ENCODE peak calls at places on chromosomes 12 and 14, in ten cellular contexts. L is vagina, S is stomach, R is spleen, C is GM12878, P is HCT116, A is prostate gland, G is transverse colon, B is HepG2, O is sigmoid colon. J is an unnamed sample.

GRCh38 chr12:114678028-114678427 is 5.9 kb downstream of the TBX3 start:
- DNase-seq in L (no peak), S (no peak), R (no peak), C (no peak), P (no peak), A (no peak), G (no peak), B (no peak), O (no peak), J (no peak)

GRCh38 chr12:92581579-92581978 is 121.2 kb upstream of the PLEKHG7 start:
- DNase-seq in L (no peak), S (no peak), R (no peak), C (no peak), P (no peak), A (no peak), G (no peak), B (no peak), O (no peak), J (no peak)

GRCh38 chr12:122870867-122871664 is 24.9 kb downstream of the VPS37B start:
- DNase-seq in L (no peak), S (peak; percentile 73), R (peak; percentile 74), C (no peak), P (no peak), A (peak; percentile 78), G (peak; percentile 53), B (no peak), O (peak; percentile 72), J (no peak)

GRCh38 chr12:82440885-82441284 is 82.6 kb downstream of the METTL25 start:
- DNase-seq in L (no peak), S (no peak), R (no peak), C (no peak), P (no peak), A (no peak), G (no peak), B (no peak), O (no peak), J (no peak)

GRCh38 chr12:109716512-109717389 is 3.1 kb downstream of the FAM222A start:
- DNase-seq in L (no peak), S (no peak), R (no peak), C (no peak), P (no peak), A (peak; percentile 30), G (peak; percentile 48), B (peak; percentile 31), O (peak; percentile 92), J (no peak)

GRCh38 chr14:73783107-73783727 is 68.4 kb upstream of the PTGR2 start:
- DNase-seq in L (no peak), S (no peak), R (peak; percentile 63), C (no peak), P (no peak), A (no peak), G (no peak), B (peak; percentile 90), O (peak; percentile 64), J (no peak)

GRCh38 chr14:94120667-94121335 is 8.6 kb downstream of the IFI27L2 start:
- DNase-seq in L (peak; percentile 49), S (peak; percentile 8), R (no peak), C (no peak), P (no peak), A (no peak), G (no peak), B (no peak), O (peak; percentile 50), J (peak; percentile 52)

GRCh38 chr14:61524211-61524806 is 171.0 kb upstream of the HIF1A start:
- DNase-seq in L (no peak), S (no peak), R (no peak), C (no peak), P (peak; percentile 71), A (no peak), G (no peak), B (peak; percentile 84), O (no peak), J (no peak)

GRCh38 chr14:94174622-94175402 is 690 bp downstream of the PPP4R4 start:
- DNase-seq in L (no peak), S (no peak), R (no peak), C (no peak), P (no peak), A (no peak), G (no peak), B (no peak), O (peak; percentile 66), J (no peak)

GRCh38 chr12:88267630-88268029 is 125.5 kb downstream of the TMTC3 start:
- DNase-seq in L (no peak), S (no peak), R (no peak), C (no peak), P (no peak), A (no peak), G (no peak), B (no peak), O (no peak), J (no peak)

GRCh38 chr14:59507063-59507751 is 22.9 kb downstream of the JKAMP start:
- DNase-seq in L (no peak), S (peak; percentile 49), R (no peak), C (no peak), P (peak; percentile 42), A (peak; percentile 18), G (peak; percentile 83), B (peak; percentile 62), O (no peak), J (no peak)

GRCh38 chr14:64755661-64756265 is 51.5 kb downstream of the PLEKHG3 start:
- DNase-seq in L (no peak), S (no peak), R (no peak), C (no peak), P (no peak), A (no peak), G (peak; percentile 81), B (no peak), O (no peak), J (no peak)

GRCh38 chr14:32134448-32135070 is 57.5 kb downstream of the ARHGAP5 start:
- DNase-seq in L (no peak), S (no peak), R (no peak), C (no peak), P (no peak), A (peak; percentile 10), G (no peak), B (no peak), O (no peak), J (no peak)

GRCh38 chr12:104575442-104575841 is 118.7 kb downstream of the CHST11 start:
- DNase-seq in L (no peak), S (no peak), R (no peak), C (no peak), P (no peak), A (no peak), G (peak; percentile 15), B (no peak), O (no peak), J (no peak)

GRCh38 chr12:124372831-124373230 is 77.9 kb downstream of the RFLNA start:
- DNase-seq in L (no peak), S (no peak), R (no peak), C (no peak), P (no peak), A (no peak), G (no peak), B (no peak), O (no peak), J (no peak)

GRCh38 chr14:56390859-56391258 is 188.7 kb upstream of the TMEM260 start:
- DNase-seq in L (no peak), S (no peak), R (no peak), C (no peak), P (peak; percentile 4), A (no peak), G (no peak), B (no peak), O (no peak), J (no peak)

GRCh38 chr14:32470161-32470705 is 141.1 kb downstream of the AKAP6 start:
- DNase-seq in L (no peak), S (no peak), R (no peak), C (no peak), P (no peak), A (no peak), G (no peak), B (no peak), O (no peak), J (no peak)

GRCh38 chr12:123655420-123655819 is 15.5 kb upstream of the TCTN2 start:
- DNase-seq in L (no peak), S (no peak), R (no peak), C (peak; percentile 48), P (no peak), A (no peak), G (peak; percentile 37), B (no peak), O (no peak), J (no peak)

GRCh38 chr14:21384494-21384851 is 654 bp upstream of the SUPT16H start:
- DNase-seq in L (no peak), S (no peak), R (peak; percentile 81), C (no peak), P (no peak), A (no peak), G (no peak), B (no peak), O (no peak), J (no peak)
- TF ChIP-seq POLR2AphosphoS5 in L (no peak), S (no peak), R (peak; percentile 5), C (no peak), P (no peak), A (no peak), G (no peak), B (no peak), O (no peak), J (no peak)

GRCh38 chr14:23057757-23058653 is 685 bp upstream of the CDH24 start:
- DNase-seq in L (no peak), S (peak; percentile 88), R (peak; percentile 96), C (peak; percentile 40), P (peak; percentile 79), A (peak; percentile 85), G (peak; percentile 92), B (peak; percentile 92), O (peak; percentile 94), J (peak; percentile 95)
- TF ChIP-seq POLR2A in L (no peak), S (no peak), R (no peak), C (peak; percentile 74), P (no peak), A (no peak), G (peak; percentile 7), B (peak; percentile 39), O (no peak), J (no peak)

GRCh38 chr12:46358791-46359666 is 13.5 kb downstream of the SLC38A2 start:
- DNase-seq in L (no peak), S (no peak), R (no peak), C (no peak), P (no peak), A (no peak), G (no peak), B (no peak), O (no peak), J (no peak)
- TF ChIP-seq POLR2AphosphoS5 in L (no peak), S (no peak), R (peak; percentile 42), C (peak; percentile 50), P (peak; percentile 73), A (no peak), G (no peak), B (peak; percentile 68), O (no peak), J (no peak)

DNA sequence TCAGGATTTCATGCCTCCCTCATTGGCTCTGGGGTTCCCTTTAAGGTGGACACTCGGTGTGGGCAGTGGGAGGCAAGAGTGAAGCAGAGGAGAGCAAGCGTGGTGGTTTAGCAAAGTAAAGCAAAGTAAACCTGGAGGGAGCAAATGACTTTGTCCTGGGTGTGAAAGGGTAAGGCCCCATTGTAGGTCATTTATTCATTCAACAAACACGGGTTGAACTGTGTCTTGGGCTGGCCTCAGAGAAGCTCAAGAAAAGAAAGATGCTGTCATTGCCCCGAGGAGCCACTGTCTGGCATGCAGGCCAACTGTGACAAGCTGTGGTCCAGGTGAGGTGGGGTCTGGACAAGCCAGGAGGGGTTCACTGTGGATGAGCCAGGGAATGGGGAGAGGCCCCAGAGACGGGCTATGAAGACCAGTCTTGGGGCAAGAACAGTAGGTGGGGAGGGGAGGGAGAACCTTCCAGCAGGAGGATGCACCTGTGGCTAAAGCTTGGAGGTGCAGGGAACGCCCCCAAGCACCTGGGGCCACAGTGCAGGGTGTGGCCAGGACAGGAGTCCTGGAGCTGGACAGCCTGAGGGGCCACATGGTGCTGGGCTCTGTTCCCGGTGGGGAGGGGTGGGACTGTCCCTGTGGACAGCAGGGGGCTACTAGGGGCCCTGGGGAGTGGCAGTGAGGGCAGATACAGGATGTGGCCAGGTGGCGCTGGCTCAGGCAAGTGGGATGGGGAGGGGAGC is 68.7 kb upstream of the DLK1 start:
- DNase-seq in L (no peak), S (no peak), R (no peak), C (no peak), P (no peak), A (no peak), G (no peak), B (no peak), O (no peak), J (no peak)
- TF ChIP-seq POLR2A in L (no peak), S (no peak), R (no peak), C (no peak), P (no peak), A (no peak), G (no peak), B (no peak), O (no peak), J (no peak)

J was measured in suprapubic skin.